ENCODE peak calls at places on chromosomes 4 and X, in nine cellular contexts. B is tibial artery; E is dorsolateral prefrontal cortex; U is astrocyte of the hippocampus; S is thyroid gland; X is activated CD4-positive, alpha-beta T cell treated with anti-CD3 and anti-CD28 coated beads for 48 hours; V is NCI-H1436; A is NCI-H748 treated with DMSO at 0.1 percent for 48 hours; N is activated T-helper 1 cell treated with anti-CD3 and anti-CD28 coated beads, Interleukin-2, amount 50 U/mL, for 16 hours. G is an unnamed sample.

GRCh38 chr4:108303488-108304177 is 134.9 kb upstream of the LEF1 start:
- DNase-seq in B (no peak), E (no peak), U (peak), S (no peak), X (no peak), V (no peak), A (no peak), N (no peak), G (no peak)

GRCh38 chr4:770022-770421 is 55.9 kb downstream of the CPLX1 start:
- DNase-seq in B (no peak), E (no peak), U (no peak), S (no peak), X (no peak), V (no peak), A (no peak), N (no peak), G (no peak)

GRCh38 chrX:54482839-54483593 is 13.0 kb downstream of the FGD1 start:
- DNase-seq in B (peak), E (no peak), U (no peak), S (no peak), X (no peak), V (no peak), A (no peak), N (no peak), G (no peak)

GRCh38 chrX:111265506-111265905 is 4.8 kb downstream of the CAPN6 start:
- DNase-seq in B (no peak), E (no peak), U (no peak), S (no peak), X (no peak), V (no peak), A (no peak), N (no peak), G (no peak)

GRCh38 chr4:5839751-5840674 is 52.9 kb downstream of the CRMP1 start:
- DNase-seq in B (no peak), E (peak), U (no peak), S (no peak), X (no peak), V (no peak), A (no peak), N (no peak), G (no peak)

GRCh38 chr4:171812377-171813194 is 618 bp upstream of the GALNTL6 start:
- DNase-seq in B (no peak), E (no peak), U (peak), S (peak), X (no peak), V (no peak), A (peak), N (no peak), G (no peak)

GRCh38 chrX:109785053-109785452 is 52.0 kb upstream of the ACSL4 start:
- DNase-seq in B (no peak), E (no peak), U (no peak), S (no peak), X (no peak), V (no peak), A (no peak), N (no peak), G (no peak)

GRCh38 chr4:181911420-181911819 is 331.8 kb upstream of the TENM3 start:
- DNase-seq in B (no peak), E (no peak), U (peak), S (no peak), X (no peak), V (no peak), A (no peak), N (no peak), G (no peak)

G was measured in NCI-H1694.